ENCODE peak calls at places on chromosomes 1 and 21, in five cellular contexts. One of them, this sample, is unnamed.

GRCh38 chr1:232704256-232704655 is 74.3 kb upstream of the SIPA1L2 start:
- DNase-seq in HEK293T: no peak
- DNase-seq in HepG2: no peak
- DNase-seq in GM12878: no peak
- DNase-seq in SK-N-SH: no peak
- DNase-seq in this sample: no peak

GRCh38 chr1:77589231-77589630 is 93.2 kb downstream of the ZZZ3 start:
- DNase-seq in HepG2: no peak
- DNase-seq in SK-N-SH: no peak
- DNase-seq in HEK293T: no peak
- DNase-seq in GM12878: no peak
- DNase-seq in this sample: no peak

GRCh38 chr1:178282949-178283367 is 189.1 kb downstream of the RASAL2 start:
- DNase-seq in HEK293T: no peak
- DNase-seq in HepG2: peak; percentile 25
- DNase-seq in GM12878: no peak
- DNase-seq in SK-N-SH: peak; percentile 24
- DNase-seq in this sample: no peak

GRCh38 chr1:78045850-78046778 is at the start of gene GIPC2:
- DNase-seq in SK-N-SH: peak; percentile 69
- DNase-seq in HepG2: peak; percentile 31
- DNase-seq in GM12878: no peak
- DNase-seq in HEK293T: no peak
- DNase-seq in this sample: no peak

GRCh38 chr21:44910229-44911065 is 10.3 kb downstream of the ITGB2 start:
- DNase-seq in HepG2: peak; percentile 65
- DNase-seq in GM12878: no peak
- DNase-seq in HEK293T: no peak
- DNase-seq in SK-N-SH: no peak
- DNase-seq in this sample: no peak

GRCh38 chr21:31932470-31932764 is 59.6 kb downstream of the HUNK start:
- DNase-seq in SK-N-SH: no peak
- DNase-seq in HEK293T: no peak
- DNase-seq in HepG2: peak; percentile 49
- DNase-seq in GM12878: no peak
- DNase-seq in this sample: no peak

GRCh38 chr21:44800971-44801467 is 601 bp downstream of the UBE2G2 start:
- DNase-seq in HepG2: peak; percentile 44
- DNase-seq in HEK293T: peak; percentile 54
- DNase-seq in GM12878: no peak
- DNase-seq in SK-N-SH: peak; percentile 64
- DNase-seq in this sample: peak; percentile 72

GRCh38 chr1:68623700-68624099 is 126.8 kb upstream of the DEPDC1 start:
- DNase-seq in HEK293T: no peak
- DNase-seq in SK-N-SH: no peak
- DNase-seq in HepG2: no peak
- DNase-seq in GM12878: no peak
- DNase-seq in this sample: no peak

GRCh38 chr1:239817801-239818200 is 273.9 kb upstream of the FMN2 start:
- DNase-seq in GM12878: no peak
- DNase-seq in HepG2: no peak
- DNase-seq in HEK293T: no peak
- DNase-seq in SK-N-SH: no peak
- DNase-seq in this sample: no peak

DNA sequence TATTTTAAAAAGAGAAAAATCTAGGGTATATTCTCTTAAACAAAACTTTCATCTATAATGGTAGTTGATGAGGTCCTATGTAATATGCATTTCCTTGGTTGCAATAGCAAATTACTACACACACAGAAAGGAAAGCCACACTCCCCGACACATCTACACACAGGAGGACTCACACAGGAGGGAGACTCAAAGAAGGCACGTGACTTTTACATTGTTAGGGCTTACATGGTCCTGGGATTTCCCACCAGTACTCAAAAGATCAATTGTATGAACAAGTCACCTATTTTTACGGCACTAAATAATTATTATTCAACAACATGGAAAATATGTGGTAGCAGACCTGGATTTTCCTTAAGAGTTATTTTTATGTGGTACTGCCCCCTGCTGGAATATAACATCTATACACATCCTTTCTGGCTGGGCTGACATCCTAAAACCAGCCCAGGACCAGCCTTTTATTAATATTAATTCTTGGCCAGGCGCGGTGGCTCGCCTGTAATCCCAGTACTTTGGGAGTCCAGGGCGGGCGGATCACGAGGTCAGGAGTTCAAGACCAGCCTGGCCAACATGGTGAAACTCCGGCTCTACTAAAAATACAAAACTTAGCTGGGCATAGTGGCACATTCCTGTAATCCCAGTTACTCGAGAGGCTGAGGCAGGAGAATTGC is 33.9 kb upstream of the LGALS8 start:
- DNase-seq in GM12878: peak; percentile 19
- DNase-seq in HEK293T: peak; percentile 71
- DNase-seq in SK-N-SH: peak; percentile 79
- DNase-seq in HepG2: peak; percentile 74
- DNase-seq in this sample: peak; percentile 62
- TF ChIP-seq FOXM1 in GM12878: peak; percentile 14
- TF ChIP-seq FOXM1 in HEK293T: no peak
- TF ChIP-seq FOXM1 in SK-N-SH: no peak
- TF ChIP-seq FOXM1 in HepG2: no peak
- TF ChIP-seq FOXM1 in this sample: no peak

GRCh38 chr21:42080788-42081083 is 9.6 kb downstream of the UMODL1 start:
- DNase-seq in HEK293T: no peak
- DNase-seq in GM12878: no peak
- DNase-seq in HepG2: no peak
- DNase-seq in SK-N-SH: no peak
- DNase-seq in this sample: no peak

GRCh38 chr21:42081931-42082381 is 10.8 kb downstream of the UMODL1 start:
- DNase-seq in HepG2: no peak
- DNase-seq in HEK293T: no peak
- DNase-seq in GM12878: no peak
- DNase-seq in SK-N-SH: no peak
- DNase-seq in this sample: no peak

GRCh38 chr21:42082501-42083360 is 11.6 kb downstream of the UMODL1 start:
- DNase-seq in HepG2: no peak
- DNase-seq in GM12878: no peak
- DNase-seq in SK-N-SH: no peak
- DNase-seq in HEK293T: no peak
- DNase-seq in this sample: no peak

GRCh38 chr21:42079939-42080787 is 9.0 kb downstream of the UMODL1 start:
- DNase-seq in SK-N-SH: no peak
- DNase-seq in HEK293T: no peak
- DNase-seq in HepG2: no peak
- DNase-seq in GM12878: no peak
- DNase-seq in this sample: no peak

DNA sequence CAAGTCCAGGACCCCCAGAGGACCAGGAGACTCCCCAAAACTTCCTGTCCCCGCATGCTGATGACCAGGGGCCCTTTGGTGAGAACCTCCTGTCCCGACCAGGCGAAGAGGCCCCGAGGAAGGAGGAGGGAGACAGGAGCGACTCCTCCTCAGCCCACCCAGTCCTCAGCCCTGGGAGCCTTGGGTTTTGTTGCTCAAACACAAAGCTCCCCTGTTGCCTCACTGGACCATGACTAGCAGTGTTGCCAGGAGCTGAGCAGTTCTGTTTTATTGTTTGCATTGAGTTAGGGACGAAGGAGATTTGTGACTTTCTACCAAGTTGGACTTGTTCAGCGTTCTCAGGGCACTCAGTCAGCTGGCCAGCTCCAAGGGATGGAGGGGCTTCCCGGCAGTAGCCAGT is 10.0 kb downstream of the UMODL1 start:
- DNase-seq in HepG2: no peak
- DNase-seq in GM12878: no peak
- DNase-seq in SK-N-SH: no peak
- DNase-seq in HEK293T: no peak
- DNase-seq in this sample: no peak
- TF ChIP-seq FOXM1 in HepG2: no peak
- TF ChIP-seq FOXM1 in GM12878: no peak
- TF ChIP-seq FOXM1 in SK-N-SH: no peak
- TF ChIP-seq FOXM1 in HEK293T: no peak
- TF ChIP-seq FOXM1 in this sample: no peak

GRCh38 chr1:187516874-187517273 is 688.1 kb downstream of the PLA2G4A start:
- DNase-seq in SK-N-SH: no peak
- DNase-seq in HEK293T: no peak
- DNase-seq in HepG2: no peak
- DNase-seq in GM12878: no peak
- DNase-seq in this sample: no peak

GRCh38 chr1:187514110-187514509 is 685.4 kb downstream of the PLA2G4A start:
- DNase-seq in HepG2: no peak
- DNase-seq in HEK293T: no peak
- DNase-seq in GM12878: no peak
- DNase-seq in SK-N-SH: no peak
- DNase-seq in this sample: no peak

GRCh38 chr1:187513190-187513589 is 684.4 kb downstream of the PLA2G4A start:
- DNase-seq in SK-N-SH: no peak
- DNase-seq in HEK293T: no peak
- DNase-seq in GM12878: no peak
- DNase-seq in HepG2: no peak
- DNase-seq in this sample: peak; percentile 1

DNA sequence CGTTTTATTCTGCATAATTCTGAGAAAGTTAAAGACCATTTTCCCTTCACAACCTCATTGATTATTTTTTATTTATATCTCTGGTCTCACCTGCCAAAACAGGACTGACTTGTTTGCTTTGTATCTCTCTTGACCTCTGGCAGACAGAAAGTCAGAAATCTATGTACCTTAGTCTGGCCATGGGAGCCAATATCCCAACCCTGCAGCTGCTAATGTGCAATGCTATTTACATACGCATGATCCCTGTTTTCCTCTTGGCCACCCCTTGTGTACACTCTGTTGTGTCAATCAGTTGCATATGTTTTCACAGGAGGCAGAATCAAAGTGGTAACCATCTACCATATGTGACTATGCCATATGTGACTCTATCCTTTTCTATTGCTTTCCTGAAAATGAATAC is 688.8 kb downstream of the PLA2G4A start:
- DNase-seq in SK-N-SH: no peak
- DNase-seq in HEK293T: no peak
- DNase-seq in GM12878: no peak
- DNase-seq in HepG2: no peak
- DNase-seq in this sample: no peak
- TF ChIP-seq FOXM1 in SK-N-SH: no peak
- TF ChIP-seq FOXM1 in HEK293T: no peak
- TF ChIP-seq FOXM1 in GM12878: no peak
- TF ChIP-seq FOXM1 in HepG2: no peak
- TF ChIP-seq FOXM1 in this sample: no peak

DNA sequence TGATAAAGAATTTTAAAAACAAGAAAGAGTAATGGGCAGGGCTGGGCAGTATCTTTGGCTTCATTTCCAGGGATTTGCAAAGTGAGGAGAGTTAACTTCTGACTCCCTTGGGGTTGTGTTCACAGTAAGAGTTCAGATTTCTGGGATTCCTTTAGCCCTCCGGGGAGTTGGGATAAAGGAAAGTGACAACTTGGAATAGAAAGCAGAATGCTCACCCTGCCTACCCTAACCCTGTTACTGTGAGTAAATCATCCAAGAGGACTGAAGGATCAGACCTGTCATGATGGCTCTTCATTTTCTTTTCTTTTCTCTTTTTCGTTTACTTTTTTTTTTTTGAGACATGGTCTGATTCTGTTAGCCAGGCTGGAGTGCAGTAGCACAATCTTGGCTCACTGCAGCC is 76.1 kb downstream of the CACHD1 start:
- DNase-seq in GM12878: no peak
- DNase-seq in HEK293T: no peak
- DNase-seq in HepG2: no peak
- DNase-seq in SK-N-SH: no peak
- DNase-seq in this sample: no peak
- TF ChIP-seq FOXM1 in GM12878: no peak
- TF ChIP-seq FOXM1 in HEK293T: no peak
- TF ChIP-seq FOXM1 in HepG2: no peak
- TF ChIP-seq FOXM1 in SK-N-SH: no peak
- TF ChIP-seq FOXM1 in this sample: no peak

GRCh38 chr1:184036517-184036949 is 995 bp downstream of the COLGALT2 start:
- DNase-seq in GM12878: no peak
- DNase-seq in HEK293T: peak; percentile 57
- DNase-seq in HepG2: peak; percentile 42
- DNase-seq in SK-N-SH: peak; percentile 80
- DNase-seq in this sample: peak; percentile 69
- TF ChIP-seq FOXM1 in GM12878: no peak
- TF ChIP-seq FOXM1 in HEK293T: no peak
- TF ChIP-seq FOXM1 in HepG2: no peak
- TF ChIP-seq FOXM1 in SK-N-SH: no peak
- TF ChIP-seq FOXM1 in this sample: no peak

DNA sequence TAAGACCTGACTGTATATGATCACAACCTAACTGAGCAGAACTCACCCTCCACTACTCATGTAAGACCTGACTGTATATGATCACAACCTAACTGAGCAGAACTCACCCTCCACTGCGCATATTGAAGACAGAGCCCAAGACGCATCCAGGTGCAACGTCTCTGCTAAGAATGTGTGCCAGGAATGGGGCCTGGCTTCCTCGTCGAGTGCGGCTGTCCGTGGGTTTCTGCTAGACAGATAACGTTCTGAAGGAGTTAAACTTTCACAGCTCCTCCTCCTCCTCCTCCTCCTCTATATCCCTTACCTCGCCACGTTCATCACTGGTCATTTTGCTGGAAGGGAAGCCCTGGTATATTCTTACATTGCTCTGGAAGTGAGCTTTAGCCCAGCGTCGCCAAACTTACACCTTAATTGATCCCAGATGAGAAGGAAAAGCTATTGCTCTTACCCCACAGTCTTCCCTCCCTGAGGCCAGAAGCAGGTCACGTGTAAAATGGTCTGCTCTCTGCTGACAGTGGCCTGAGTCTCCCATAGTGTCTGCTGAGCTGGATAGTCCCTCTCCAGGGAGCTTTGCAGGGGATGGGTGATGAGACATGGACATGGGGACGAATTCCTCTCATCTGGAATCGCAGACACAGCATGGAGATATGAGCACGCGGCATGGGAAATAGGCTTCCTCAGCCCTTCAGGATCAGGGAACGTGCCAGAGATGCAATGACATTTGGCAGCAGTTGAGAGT is 528.0 kb downstream of the KIF26B start:
- DNase-seq in HEK293T: no peak
- DNase-seq in HepG2: no peak
- DNase-seq in GM12878: no peak
- DNase-seq in SK-N-SH: peak; percentile 89
- DNase-seq in this sample: no peak
- TF ChIP-seq FOXM1 in HEK293T: no peak
- TF ChIP-seq FOXM1 in HepG2: no peak
- TF ChIP-seq FOXM1 in GM12878: no peak
- TF ChIP-seq FOXM1 in SK-N-SH: no peak
- TF ChIP-seq FOXM1 in this sample: no peak

GRCh38 chr1:115198938-115199337 is 109.6 kb upstream of the TSPAN2 start:
- DNase-seq in HEK293T: no peak
- DNase-seq in SK-N-SH: peak; percentile 44
- DNase-seq in HepG2: no peak
- DNase-seq in GM12878: no peak
- DNase-seq in this sample: no peak
- TF ChIP-seq FOXM1 in HEK293T: no peak
- TF ChIP-seq FOXM1 in SK-N-SH: no peak
- TF ChIP-seq FOXM1 in HepG2: no peak
- TF ChIP-seq FOXM1 in GM12878: no peak
- TF ChIP-seq FOXM1 in this sample: no peak

This sample was measured in K562.